ENCODE peak calls at places on chromosomes 1 and 21, in six cellular contexts. Q, I, F, R, A and W are unnamed samples.

GRCh38 chr1:15351301-15351700 is 58.4 kb upstream of the EFHD2 start:
- DNase-seq in R (no peak), Q (no peak), F (no peak), I (no peak), A (no peak), W (no peak)

GRCh38 chr1:71196685-71197084 is 115.8 kb upstream of the ZRANB2 start:
- DNase-seq in R (no peak), I (no peak), F (peak), Q (no peak), A (no peak), W (no peak)

GRCh38 chr1:236018885-236019453 is 45.9 kb downstream of the NID1 start:
- DNase-seq in F (no peak), I (peak), A (no peak), Q (no peak), R (peak), W (no peak)

GRCh38 chr1:31354266-31354665 is 18.6 kb downstream of the FABP3 start:
- DNase-seq in Q (no peak), A (no peak), R (no peak), F (no peak), I (no peak), W (no peak)

GRCh38 chr1:83818916-83819315 is 180.0 kb downstream of the TTLL7 start:
- DNase-seq in Q (no peak), F (no peak), I (no peak), A (peak), R (no peak), W (peak)

GRCh38 chr1:87115317-87115885 is 201.0 kb downstream of the HS2ST1 start:
- DNase-seq in R (no peak), F (peak), I (peak), Q (no peak), A (no peak), W (peak)

GRCh38 chr1:162380061-162380846 is 1.3 kb upstream of the C1orf226 start:
- DNase-seq in I (no peak), F (no peak), R (no peak), Q (peak), A (no peak), W (no peak)

GRCh38 chr1:230231739-230232075 is 164.7 kb downstream of the GALNT2 start:
- DNase-seq in Q (no peak), R (peak), A (no peak), F (peak), I (peak), W (no peak)

GRCh38 chr1:91851130-91852010 is 34.6 kb downstream of the TGFBR3 start:
- DNase-seq in R (peak), Q (no peak), A (peak), I (peak), F (peak), W (no peak)

GRCh38 chr21:36104306-36105300 is 30.3 kb upstream of the CBR3 start:
- DNase-seq in A (no peak), I (peak), F (peak), R (no peak), Q (peak), W (no peak)

GRCh38 chr1:941588-942383 is 17.3 kb downstream of the NOC2L start:
- DNase-seq in F (peak), I (no peak), Q (peak), R (peak), A (peak), W (peak)

GRCh38 chr1:107934573-107934972 is 30.4 kb downstream of the VAV3 start:
- DNase-seq in Q (no peak), I (no peak), F (no peak), A (no peak), R (no peak), W (no peak)
- H3K4me3 ChIP-seq in Q (no peak), I (no peak), F (no peak), A (no peak), R (no peak), W (no peak)

GRCh38 chr1:39363267-39363666 is 128.2 kb upstream of the BMP8A start:
- DNase-seq in F (no peak), A (no peak), R (no peak), I (no peak), Q (no peak), W (no peak)
- H3K4me3 ChIP-seq in F (no peak), A (no peak), R (no peak), I (no peak), Q (no peak), W (no peak)

GRCh38 chr1:22711071-22711470 is 432 bp downstream of the EPHB2 start:
- DNase-seq in A (no peak), Q (peak), I (no peak), R (no peak), F (no peak), W (no peak)
- H3K4me3 ChIP-seq in A (peak), Q (no peak), I (peak), R (peak), F (peak), W (peak)

GRCh38 chr1:156490401-156491032 is 10.1 kb downstream of the MEF2D start:
- DNase-seq in Q (peak), R (peak), F (no peak), A (peak), I (no peak), W (no peak)
- H3K4me3 ChIP-seq in Q (no peak), R (peak), F (no peak), A (no peak), I (peak), W (peak)

GRCh38 chr21:16309250-16309971 is 579.6 kb downstream of the USP25 start:
- DNase-seq in I (no peak), Q (no peak), F (peak), R (no peak), A (no peak), W (no peak)
- H3K4me3 ChIP-seq in I (peak), Q (no peak), F (peak), R (peak), A (no peak), W (no peak)

GRCh38 chr1:24413350-24414163 is at the start of gene STPG1:
- DNase-seq in F (peak), Q (peak), R (peak), A (peak), I (peak), W (no peak)
- H3K4me3 ChIP-seq in F (peak), Q (peak), R (peak), A (peak), I (peak), W (peak)

DNA sequence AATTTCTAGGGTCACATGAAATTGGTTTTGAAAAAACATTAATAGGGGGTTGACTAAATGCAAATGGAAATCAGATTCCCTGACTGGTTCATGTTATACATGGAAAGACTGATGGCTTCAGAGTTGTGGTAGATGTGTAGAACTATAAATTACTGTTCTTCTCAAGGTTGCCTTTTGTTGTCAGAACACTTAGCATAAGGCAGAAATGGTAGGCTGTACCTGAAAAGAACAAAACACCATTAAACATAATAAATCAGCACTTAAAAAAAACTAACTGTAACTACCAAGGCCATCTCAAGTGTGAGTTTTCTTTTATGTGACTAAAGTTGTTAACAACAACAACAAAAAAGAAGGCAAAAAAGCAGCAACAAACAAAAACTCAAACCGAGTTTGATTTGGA is 111.8 kb downstream of the RPS6KC1 start:
- DNase-seq in Q (no peak), F (no peak), A (no peak), I (no peak), R (no peak), W (no peak)
- H3K4me3 ChIP-seq in Q (no peak), F (no peak), A (no peak), I (no peak), R (no peak), W (no peak)

GRCh38 chr1:178091986-178092745 is 1.7 kb upstream of the RASAL2 start:
- DNase-seq in I (no peak), F (no peak), Q (no peak), R (no peak), A (no peak), W (peak)

GRCh38 chr1:178093150-178093957 is 550 bp upstream of the RASAL2 start:
- DNase-seq in A (peak), Q (peak), I (peak), F (peak), R (peak), W (peak)

GRCh38 chr1:178093958-178094751 is at the start of gene RASAL2:
- DNase-seq in F (peak), A (peak), R (peak), I (peak), Q (peak), W (no peak)

GRCh38 chr1:178096421-178096820 is 2.5 kb downstream of the RASAL2 start:
- DNase-seq in F (no peak), Q (no peak), I (no peak), R (no peak), A (no peak), W (no peak)

GRCh38 chr1:178094752-178095645 is 1.1 kb downstream of the RASAL2 start:
- DNase-seq in A (no peak), Q (no peak), I (no peak), F (peak), R (no peak), W (peak)
- H3K4me3 ChIP-seq in A (peak), Q (peak), I (peak), F (peak), R (peak), W (peak)

DNA sequence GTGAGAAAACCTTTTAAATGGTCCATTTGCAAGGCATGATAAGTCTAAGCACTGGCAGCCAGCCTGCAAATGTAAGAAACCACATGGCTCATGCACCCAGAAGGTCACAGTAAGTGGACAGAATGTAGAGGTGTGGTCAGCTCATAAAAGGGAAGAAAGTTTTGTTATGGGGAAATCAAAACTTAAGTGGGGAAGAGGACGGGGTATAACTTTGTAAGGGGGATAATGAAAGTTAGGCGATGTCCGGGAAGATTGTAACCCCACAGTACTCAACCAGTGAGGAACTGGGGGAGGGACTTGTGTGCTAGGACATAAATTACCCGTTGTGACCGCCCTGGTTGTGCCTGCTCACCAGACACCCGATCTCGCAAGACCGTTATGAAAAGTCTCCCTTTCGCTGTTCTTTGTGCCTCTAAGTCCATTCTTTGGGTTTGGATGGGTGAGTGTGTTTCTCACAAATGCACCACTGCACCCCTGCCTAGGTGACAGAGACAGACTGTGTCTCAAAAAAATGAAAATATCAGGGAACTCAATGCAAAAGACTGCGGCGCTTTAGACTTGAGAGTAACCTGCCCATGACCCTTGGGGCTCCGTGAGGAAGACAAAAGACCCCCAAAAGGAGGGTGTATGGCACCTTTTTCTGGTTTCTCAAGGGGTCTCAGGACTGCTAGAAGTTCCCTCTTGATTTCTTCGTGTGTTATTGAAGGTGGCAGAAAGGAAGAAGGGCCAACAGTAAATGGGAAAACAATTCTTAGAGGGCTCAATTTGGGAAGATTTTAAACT is 28.6 kb upstream of the ZNF496 start:
- DNase-seq in Q (no peak), I (peak), F (no peak), R (peak), A (no peak), W (no peak)
- H3K4me3 ChIP-seq in Q (no peak), I (peak), F (no peak), R (peak), A (no peak), W (no peak)

GRCh38 chr1:35554261-35555211 is 2.7 kb downstream of the KIAA0319L start:
- DNase-seq in A (no peak), F (no peak), Q (no peak), I (no peak), R (no peak), W (no peak)
- H3K4me3 ChIP-seq in A (no peak), F (no peak), Q (peak), I (no peak), R (no peak), W (no peak)